ENCODE peak calls at places on chromosomes 11 and 22, in nine cellular contexts. H is GM18507, G is activated T-cell treated with anti-CD3 and anti-CD28 coated beads for 1 hour, Q is Calu3, X is NCI-H1694, E is kidney, B is RCC 7860, T is upper lobe of right lung, Y is astrocyte. M is an unnamed sample.

GRCh38 chr11:30489076-30489475 is 97.1 kb downstream of the MPPED2 start:
- DNase-seq in H (no peak), G (no peak), Q (no peak), X (no peak), E (no peak), B (no peak), T (no peak), Y (no peak), M (no peak)

GRCh38 chr11:119419834-119420492 is 3.0 kb downstream of the THY1 start:
- DNase-seq in H (no peak), G (no peak), Q (no peak), X (no peak), E (peak), B (peak), T (no peak), Y (no peak), M (no peak)

GRCh38 chr22:29202231-29203192 is 3.2 kb upstream of the EMID1 start:
- DNase-seq in H (peak), G (peak), Q (peak), X (no peak), E (peak), B (no peak), T (no peak), Y (peak), M (peak)

GRCh38 chr11:84865257-84865656 is 761.9 kb downstream of the DLG2 start:
- DNase-seq in H (no peak), G (no peak), Q (no peak), X (no peak), E (no peak), B (no peak), T (no peak), Y (peak), M (no peak)

GRCh38 chr22:33865248-33865647 is 55.0 kb downstream of the LARGE1 start:
- DNase-seq in H (no peak), G (no peak), Q (no peak), X (no peak), E (no peak), B (no peak), T (no peak), Y (no peak), M (no peak)

GRCh38 chr11:83881428-83881827 is 595.3 kb upstream of the CCDC90B start:
- DNase-seq in H (no peak), G (no peak), Q (no peak), X (no peak), E (no peak), B (no peak), T (no peak), Y (no peak), M (no peak)

GRCh38 chr11:130031056-130031455 is 28.4 kb upstream of the PRDM10 start:
- DNase-seq in H (no peak), G (no peak), Q (no peak), X (no peak), E (no peak), B (no peak), T (no peak), Y (no peak), M (no peak)

GRCh38 chr11:121249039-121249663 is 43.4 kb upstream of the SC5D start:
- DNase-seq in H (peak), G (no peak), Q (no peak), X (no peak), E (no peak), B (peak), T (no peak), Y (peak), M (no peak)

GRCh38 chr22:25751174-25751581 is 9.2 kb downstream of the MYO18B start:
- DNase-seq in H (no peak), G (no peak), Q (no peak), X (no peak), E (no peak), B (no peak), T (no peak), Y (no peak), M (no peak)

GRCh38 chr11:28152743-28153142 is 44.6 kb downstream of the METTL15 start:
- DNase-seq in H (no peak), G (no peak), Q (no peak), X (no peak), E (no peak), B (no peak), T (no peak), Y (no peak), M (no peak)

GRCh38 chr11:68146704-68147474 is 25.7 kb upstream of the CHKA start:
- DNase-seq in H (no peak), G (no peak), Q (peak), X (no peak), E (no peak), B (peak), T (peak), Y (no peak), M (no peak)

GRCh38 chr11:22703561-22703960 is 37.1 kb downstream of the GAS2 start:
- DNase-seq in H (no peak), G (no peak), Q (no peak), X (no peak), E (no peak), B (no peak), T (no peak), Y (peak), M (no peak)

GRCh38 chr22:17268501-17269223 is 49.4 kb upstream of the ADA2 start:
- DNase-seq in H (no peak), G (no peak), Q (no peak), X (no peak), E (peak), B (no peak), T (no peak), Y (no peak), M (no peak)

GRCh38 chr11:78231962-78232459 is 43.3 kb downstream of the USP35 start:
- DNase-seq in H (no peak), G (no peak), Q (no peak), X (no peak), E (no peak), B (no peak), T (no peak), Y (peak), M (no peak)

GRCh38 chr11:38593649-38594048 is 1995.6 kb upstream of the RAG2 start:
- DNase-seq in H (no peak), G (no peak), Q (no peak), X (no peak), E (no peak), B (no peak), T (no peak), Y (peak), M (no peak)

GRCh38 chr11:78907636-78908035 is 333.0 kb upstream of the NARS2 start:
- DNase-seq in H (no peak), G (no peak), Q (peak), X (no peak), E (no peak), B (no peak), T (no peak), Y (no peak), M (no peak)

GRCh38 chr11:94802501-94802900 is 34.3 kb downstream of the AMOTL1 start:
- DNase-seq in H (no peak), G (no peak), Q (no peak), X (no peak), E (no peak), B (no peak), T (no peak), Y (no peak), M (no peak)

GRCh38 chr11:6427516-6427915 is 8.6 kb upstream of the APBB1 start:
- DNase-seq in H (no peak), G (no peak), Q (no peak), X (no peak), E (no peak), B (no peak), T (no peak), Y (no peak), M (no peak)

GRCh38 chr22:38452373-38453064 is 2.5 kb downstream of the KCNJ4 start:
- DNase-seq in H (no peak), G (no peak), Q (no peak), X (peak), E (peak), B (no peak), T (no peak), Y (peak), M (no peak)

GRCh38 chr11:116691779-116692178 is 81.0 kb downstream of the BUD13 start:
- DNase-seq in H (peak), G (peak), Q (peak), X (no peak), E (no peak), B (no peak), T (no peak), Y (no peak), M (peak)

GRCh38 chr11:41119484-41119883 is 340.0 kb downstream of the LRRC4C start:
- DNase-seq in H (no peak), G (no peak), Q (no peak), X (no peak), E (no peak), B (no peak), T (no peak), Y (no peak), M (no peak)